ENCODE peak calls at places on chromosomes 2 and 18, in nine cellular contexts. Q, A, G, P, V, O, Y, L and R are unnamed samples.

GRCh38 chr18:31380912-31381311 is 4.3 kb downstream of the DSG4 start:
- DNase-seq in Q (no peak), A (no peak), G (no peak), P (no peak), V (no peak), O (no peak), Y (no peak), L (no peak), R (no peak)

GRCh38 chr2:85811173-85811849 is 57.5 kb downstream of the ATOH8 start:
- DNase-seq in Q (no peak), A (peak; percentile 28), G (no peak), P (no peak), V (no peak), O (peak; percentile 50), Y (peak; percentile 46), L (no peak), R (no peak)

GRCh38 chr18:8813621-8814020 is 108.3 kb downstream of the MTCL1 start:
- DNase-seq in Q (no peak), A (peak; percentile 69), G (no peak), P (no peak), V (no peak), O (no peak), Y (no peak), L (no peak), R (no peak)

GRCh38 chr2:39492095-39492590 is 55.1 kb upstream of the MAP4K3 start:
- DNase-seq in Q (no peak), A (peak; percentile 81), G (peak; percentile 35), P (peak; percentile 87), V (no peak), O (peak; percentile 98), Y (no peak), L (no peak), R (no peak)

GRCh38 chr2:36356990-36357505 is 1.5 kb downstream of the CRIM1 start:
- DNase-seq in Q (no peak), A (no peak), G (peak; percentile 28), P (peak; percentile 32), V (no peak), O (peak; percentile 60), Y (no peak), L (no peak), R (no peak)

GRCh38 chr2:96084006-96084857 is 32.1 kb downstream of the ADRA2B start:
- DNase-seq in Q (no peak), A (no peak), G (no peak), P (no peak), V (no peak), O (no peak), Y (no peak), L (no peak), R (no peak)

GRCh38 chr18:41829648-41830516 is 125.2 kb upstream of the PIK3C3 start:
- DNase-seq in Q (no peak), A (no peak), G (no peak), P (peak; percentile 17), V (no peak), O (peak; percentile 82), Y (no peak), L (no peak), R (no peak)

GRCh38 chr2:72010647-72011355 is 136.9 kb downstream of the CYP26B1 start:
- DNase-seq in Q (no peak), A (no peak), G (no peak), P (no peak), V (no peak), O (no peak), Y (no peak), L (no peak), R (peak; percentile 38)

GRCh38 chr2:207734264-207734635 is 22.8 kb downstream of the CCNYL1 start:
- DNase-seq in Q (no peak), A (peak; percentile 15), G (peak; percentile 77), P (peak; percentile 42), V (no peak), O (peak; percentile 51), Y (peak; percentile 2), L (no peak), R (no peak)

GRCh38 chr2:70510213-70510820 is 43.3 kb downstream of the TGFA start:
- DNase-seq in Q (no peak), A (no peak), G (no peak), P (no peak), V (no peak), O (no peak), Y (no peak), L (no peak), R (no peak)

GRCh38 chr2:219475697-219476604 is 22.7 kb upstream of the GMPPA start:
- DNase-seq in Q (peak; percentile 58), A (no peak), G (peak; percentile 15), P (peak; percentile 52), V (no peak), O (peak; percentile 65), Y (peak; percentile 35), L (peak; percentile 81), R (peak; percentile 59)

GRCh38 chr2:203730866-203731265 is 24.4 kb downstream of the CD28 start:
- DNase-seq in Q (no peak), A (no peak), G (no peak), P (no peak), V (no peak), O (no peak), Y (no peak), L (no peak), R (no peak)

GRCh38 chr2:90069290-90069894 is 1377.9 kb downstream of the RPIA start:
- DNase-seq in Q (no peak), A (no peak), G (peak; percentile 22), P (peak; percentile 65), V (no peak), O (peak; percentile 9), Y (no peak), L (peak; percentile 36), R (no peak)

GRCh38 chr2:105335469-105335868 is 1.9 kb upstream of the C2orf49 start:
- DNase-seq in Q (no peak), A (no peak), G (no peak), P (no peak), V (no peak), O (no peak), Y (no peak), L (no peak), R (no peak)

GRCh38 chr18:55280515-55280914 is 307.5 kb downstream of the TCF4 start:
- DNase-seq in Q (peak; percentile 6), A (no peak), G (no peak), P (no peak), V (no peak), O (no peak), Y (peak; percentile 88), L (no peak), R (no peak)

GRCh38 chr2:11304476-11304875 is 40.0 kb downstream of the ROCK2 start:
- DNase-seq in Q (no peak), A (no peak), G (no peak), P (no peak), V (no peak), O (no peak), Y (no peak), L (no peak), R (no peak)